ENCODE peak calls at places on chromosomes 12 and 14, in four cellular contexts. J is cardiac muscle cell, R is GM12864, H is kidney epithelial cell. Q is an unnamed sample.

GRCh38 chr14:91185721-91186120 is 58.8 kb downstream of the GPR68 start:
- DNase-seq in J (no peak), R (no peak), H (no peak), Q (no peak)

GRCh38 chr14:100056964-100057817 is 8.0 kb upstream of the EVL start:
- DNase-seq in R (no peak), J (peak), H (no peak), Q (no peak)

GRCh38 chr12:102814691-102815367 is 102.2 kb downstream of the PAH start:
- DNase-seq in J (no peak), R (no peak), H (no peak), Q (no peak)

GRCh38 chr12:13170892-13171490 is 25.5 kb upstream of the EMP1 start:
- DNase-seq in H (no peak), R (no peak), J (no peak), Q (no peak)

GRCh38 chr12:692274-692673 is 29.0 kb upstream of the NINJ2 start:
- DNase-seq in J (no peak), H (no peak), R (no peak), Q (no peak)

GRCh38 chr12:26629864-26630263 is 203.1 kb downstream of the ITPR2 start:
- DNase-seq in R (no peak), J (peak), H (no peak), Q (no peak)

GRCh38 chr14:75847584-75847983 is 134.2 kb downstream of the TGFB3 start:
- DNase-seq in R (no peak), J (no peak), H (no peak), Q (no peak)

GRCh38 chr14:66600416-66600815 is 92.5 kb downstream of the GPHN start:
- DNase-seq in J (peak), R (no peak), H (no peak), Q (no peak)

GRCh38 chr12:128267651-128268347 is 829 bp downstream of the TMEM132C start:
- DNase-seq in R (no peak), J (no peak), H (no peak), Q (no peak)

GRCh38 chr14:53452005-53452678 is 299.0 kb upstream of the DDHD1 start:
- DNase-seq in J (no peak), H (no peak), R (no peak), Q (no peak)

GRCh38 chr14:75259510-75259855 is 19.1 kb upstream of the FOS start:
- DNase-seq in R (no peak), H (no peak), J (peak), Q (no peak)

GRCh38 chr12:120903382-120903817 is 758 bp downstream of the SPPL3 start:
- DNase-seq in J (peak), R (peak), H (no peak), Q (peak)

GRCh38 chr14:47208434-47208833 is 467.0 kb downstream of the MDGA2 start:
- DNase-seq in H (no peak), J (no peak), R (no peak), Q (no peak)

GRCh38 chr14:22563987-22564386 is 25.0 kb downstream of the DAD1 start:
- DNase-seq in H (no peak), R (peak), J (no peak), Q (no peak)

GRCh38 chr14:75170797-75171196 is 5.6 kb downstream of the TMED10 start:
- DNase-seq in J (peak), H (no peak), R (no peak), Q (no peak)

GRCh38 chr12:68237523-68238070 is 12.0 kb upstream of the IL26 start:
- DNase-seq in J (no peak), H (no peak), R (no peak), Q (no peak)

GRCh38 chr12:57624441-57625220 is 8.4 kb downstream of the B4GALNT1 start:
- DNase-seq in R (no peak), J (no peak), H (no peak), Q (no peak)

GRCh38 chr12:64029013-64029857 is 184.7 kb downstream of the SRGAP1 start:
- DNase-seq in R (no peak), J (peak), H (no peak), Q (no peak)

GRCh38 chr14:21136024-21136423 is 19.8 kb downstream of the OR5AU1 start:
- DNase-seq in J (peak), H (no peak), R (no peak), Q (peak)

GRCh38 chr14:106874365-106874764 is 1348.0 kb downstream of the TMEM121 start:
- DNase-seq in H (no peak), J (no peak), R (no peak), Q (no peak)

GRCh38 chr14:67567654-67568053 is 32.4 kb downstream of the PIGH start:
- DNase-seq in H (no peak), R (no peak), J (no peak), Q (peak)

GRCh38 chr14:99537399-99537798 is 56.2 kb downstream of the CCNK start:
- DNase-seq in H (peak), J (peak), R (no peak), Q (no peak)

GRCh38 chr12:96220902-96221301 is 26.7 kb downstream of the ELK3 start:
- DNase-seq in J (no peak), R (no peak), H (no peak), Q (no peak)

GRCh38 chr14:31388687-31389413 is 31.5 kb downstream of the HEATR5A start:
- DNase-seq in R (no peak), H (no peak), J (peak), Q (no peak)

GRCh38 chr12:67633708-67634107 is 14.8 kb upstream of the DYRK2 start:
- DNase-seq in J (no peak), H (no peak), R (no peak), Q (no peak)

GRCh38 chr12:96416033-96416790 is 16.0 kb upstream of the CDK17 start:
- DNase-seq in J (peak), R (no peak), H (peak), Q (peak)

GRCh38 chr12:132486576-132486975 is 3.4 kb upstream of the FBRSL1 start:
- DNase-seq in R (no peak), H (no peak), J (no peak), Q (no peak)

GRCh38 chr12:89038831-89039509 is 313.3 kb downstream of the DUSP6 start:
- DNase-seq in H (no peak), R (no peak), J (no peak), Q (no peak)

GRCh38 chr14:22955702-22956575 is 951 bp downstream of the HAUS4 start:
- DNase-seq in J (no peak), H (no peak), R (no peak), Q (peak)

GRCh38 chr14:58969951-58970751 is 218.3 kb upstream of the DAAM1 start:
- DNase-seq in R (peak), J (peak), H (peak), Q (no peak)

GRCh38 chr12:85627584-85627983 is 208.6 kb downstream of the RASSF9 start:
- DNase-seq in H (no peak), R (no peak), J (peak), Q (no peak)

GRCh38 chr12:10941916-10942607 is 3.0 kb upstream of the TAS2R14 start:
- DNase-seq in J (no peak), H (peak), R (no peak), Q (peak)

GRCh38 chr14:69891422-69891821 is 12.2 kb downstream of the SMOC1 start:
- DNase-seq in H (no peak), J (no peak), R (no peak), Q (no peak)

GRCh38 chr12:86837246-86837645 is 581.1 kb upstream of the MGAT4C start:
- DNase-seq in R (no peak), H (no peak), J (no peak), Q (no peak)

DNA sequence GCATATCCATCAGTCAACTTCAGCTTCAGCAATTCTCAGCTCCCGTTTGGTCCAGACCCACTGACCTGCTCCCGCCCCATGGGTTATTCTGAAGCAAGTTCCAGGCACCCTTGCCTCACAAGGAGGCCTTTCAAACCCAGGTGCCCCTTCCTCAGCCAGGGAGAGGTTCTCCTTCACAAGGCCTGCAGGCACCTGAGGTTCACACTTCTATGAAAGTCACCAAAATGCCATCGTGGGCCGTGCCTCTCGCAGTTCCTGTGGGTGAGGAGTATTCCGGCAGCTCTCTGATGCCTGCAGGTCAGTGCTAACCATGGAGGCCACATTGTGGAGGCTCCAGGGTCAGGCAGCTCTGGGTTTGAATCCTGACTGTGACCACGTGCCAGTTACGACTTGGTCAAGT is 40.2 kb upstream of the BCL7A start:
- DNase-seq in H (no peak), R (no peak), J (no peak), Q (no peak)
- H3K4me3 ChIP-seq in H (no peak), R (no peak), J (no peak), Q (no peak)

GRCh38 chr12:40106655-40107054 is 774 bp upstream of the SLC2A13 start:
- DNase-seq in R (no peak), J (no peak), H (no peak), Q (no peak)
- H3K4me3 ChIP-seq in R (no peak), J (no peak), H (no peak), Q (peak)

GRCh38 chr14:37420622-37421021 is 174.4 kb downstream of the FOXA1 start:
- DNase-seq in H (no peak), R (no peak), J (no peak), Q (no peak)
- H3K4me3 ChIP-seq in H (no peak), R (no peak), J (no peak), Q (no peak)

GRCh38 chr12:53093777-53094393 is 3.6 kb upstream of the IGFBP6 start:
- DNase-seq in R (no peak), J (no peak), H (no peak), Q (no peak)

GRCh38 chr12:53091756-53092155 is 5.7 kb upstream of the IGFBP6 start:
- DNase-seq in R (no peak), H (no peak), J (no peak), Q (no peak)

GRCh38 chr12:53096761-53097160 is 706 bp upstream of the IGFBP6 start:
- DNase-seq in H (no peak), J (no peak), R (no peak), Q (no peak)

GRCh38 chr12:53096089-53096741 is 1.3 kb upstream of the IGFBP6 start:
- DNase-seq in H (no peak), R (no peak), J (peak), Q (peak)

DNA sequence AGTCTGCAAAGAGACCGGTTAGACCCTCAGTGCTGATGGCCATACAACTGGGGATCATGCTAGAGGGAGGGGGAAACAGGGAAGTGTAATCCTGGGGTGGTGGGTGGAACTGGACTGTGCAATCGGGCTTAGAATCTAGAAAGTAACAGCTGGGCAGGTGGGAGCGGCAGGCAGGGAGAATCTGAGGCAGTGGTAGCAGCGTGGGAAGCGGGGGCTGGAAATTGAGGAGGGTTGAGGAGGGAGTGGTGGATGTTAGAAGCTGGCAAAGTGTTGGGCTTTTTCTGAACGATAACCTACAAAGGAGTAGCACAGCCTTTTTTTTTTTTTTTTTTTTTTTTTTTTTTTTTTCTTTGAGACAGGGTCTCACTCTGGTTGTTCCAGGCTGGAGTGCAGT is 3.1 kb upstream of the IGFBP6 start:
- DNase-seq in H (no peak), R (no peak), J (no peak), Q (no peak)
- H3K4me3 ChIP-seq in H (no peak), R (no peak), J (no peak), Q (no peak)

DNA sequence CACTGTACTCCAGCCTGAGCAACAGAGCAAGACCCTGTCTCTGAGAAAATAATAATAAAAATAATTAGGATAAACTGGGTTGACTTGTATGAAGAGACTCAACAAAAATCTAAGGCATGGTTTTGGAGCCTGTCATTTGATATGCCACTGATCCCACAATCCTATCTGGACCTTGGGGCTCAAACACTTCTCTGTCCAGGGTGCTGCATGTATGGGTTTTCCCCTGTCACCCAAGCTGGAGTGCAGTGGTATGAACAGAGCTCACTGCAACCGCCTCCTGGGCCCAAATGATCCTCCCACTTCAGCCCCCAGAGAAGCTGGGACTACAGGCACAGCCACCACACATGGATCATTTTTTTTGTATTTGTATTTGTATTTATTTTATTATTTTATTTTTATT is 5.3 kb upstream of the VSIG10 start:
- DNase-seq in H (no peak), R (no peak), J (no peak), Q (no peak)
- H3K4me3 ChIP-seq in H (no peak), R (no peak), J (no peak), Q (no peak)

GRCh38 chr12:82858534-82858917 is 171.8 kb downstream of the TMTC2 start:
- DNase-seq in J (no peak), R (no peak), H (no peak), Q (no peak)
- H3K4me3 ChIP-seq in J (no peak), R (no peak), H (no peak), Q (no peak)

Q was measured in PC-9.